ENCODE peak calls at places on chromosomes 12 and 14, in ten cellular contexts. M is T follicular helper cell; Y is tibial nerve; N is islet precursor cell; P is fibroblast of the conjunctiva; E is stimulated activated CD4-positive, alpha-beta T cell treated with anti-CD3 and anti-CD28 coated beads, Interleukin-4, amount 100 ng/mL, for 1 hour; O is CD8-positive, alpha-beta memory T cell; G is testis; F is NCI-H524 treated with DMSO at 0.1 percent for 48 hours; B is activated CD4-positive, alpha-beta T cell treated with anti-CD3 and anti-CD28 coated beads for 36 hours. K is an unnamed sample.

GRCh38 chr12:82425241-82425640 is 66.9 kb downstream of the METTL25 start:
- DNase-seq in N (no peak), E (no peak), M (no peak), F (no peak), P (no peak), G (no peak), Y (no peak), O (no peak), B (no peak), K (no peak)

GRCh38 chr12:98951401-98951800 is 306.3 kb downstream of the APAF1 start:
- DNase-seq in Y (no peak), G (no peak), M (no peak), O (no peak), B (no peak), P (no peak), N (no peak), E (no peak), F (no peak), K (no peak)

GRCh38 chr14:85987292-85987691 is 457.3 kb downstream of the FLRT2 start:
- DNase-seq in B (no peak), N (no peak), M (no peak), F (no peak), G (no peak), O (no peak), Y (no peak), E (no peak), P (no peak), K (no peak)

GRCh38 chr14:55426881-55427280 is 13.5 kb downstream of the TBPL2 start:
- DNase-seq in G (no peak), M (no peak), B (no peak), P (no peak), Y (no peak), O (no peak), N (no peak), F (no peak), E (no peak), K (no peak)

GRCh38 chr12:12229556-12230092 is 37.2 kb downstream of the LRP6 start:
- DNase-seq in E (no peak), F (no peak), B (no peak), O (no peak), Y (no peak), P (peak), N (no peak), M (no peak), G (no peak), K (no peak)

GRCh38 chr12:42976122-42976521 is 386.6 kb upstream of the PRICKLE1 start:
- DNase-seq in P (no peak), B (no peak), M (no peak), Y (no peak), G (no peak), F (no peak), E (no peak), O (no peak), N (no peak), K (no peak)

GRCh38 chr14:85991156-85991555 is 461.2 kb downstream of the FLRT2 start:
- DNase-seq in E (no peak), Y (no peak), M (no peak), O (no peak), B (no peak), G (no peak), P (peak), N (no peak), F (no peak), K (no peak)

GRCh38 chr14:95365401-95365800 is 45.7 kb upstream of the CLMN start:
- DNase-seq in O (no peak), E (no peak), N (no peak), Y (no peak), P (peak), B (no peak), M (no peak), F (no peak), G (no peak), K (no peak)

GRCh38 chr12:109781668-109782321 is 51.4 kb downstream of the TRPV4 start:
- DNase-seq in B (no peak), Y (no peak), E (no peak), G (no peak), N (no peak), F (no peak), M (no peak), O (no peak), P (no peak), K (no peak)

GRCh38 chr14:81435578-81436295 is 35.6 kb upstream of the STON2 start:
- DNase-seq in N (peak), F (peak), B (peak), Y (no peak), E (peak), G (peak), M (no peak), O (no peak), P (peak), K (peak)

GRCh38 chr14:78196323-78196722 is 26.1 kb downstream of the NRXN3 start:
- DNase-seq in M (no peak), G (no peak), B (no peak), N (no peak), F (no peak), E (no peak), P (no peak), O (no peak), Y (no peak), K (no peak)

GRCh38 chr14:54730156-54730961 is 163.4 kb downstream of the SAMD4A start:
- DNase-seq in N (no peak), M (no peak), Y (no peak), E (no peak), P (peak), G (no peak), B (peak), F (no peak), O (no peak), K (no peak)

GRCh38 chr12:88420460-88420859 is 159.8 kb downstream of the KITLG start:
- DNase-seq in N (no peak), O (no peak), B (no peak), F (no peak), P (peak), E (no peak), G (no peak), Y (no peak), M (no peak), K (peak)

GRCh38 chr12:80469681-80470080 is 25.6 kb downstream of the PTPRQ start:
- DNase-seq in Y (no peak), O (no peak), G (no peak), M (no peak), P (no peak), E (no peak), N (no peak), B (no peak), F (no peak), K (no peak)

GRCh38 chr12:12533238-12533829 is 29.3 kb downstream of the DUSP16 start:
- DNase-seq in Y (no peak), O (no peak), E (no peak), M (no peak), G (peak), F (no peak), B (no peak), P (no peak), N (peak), K (no peak)

GRCh38 chr12:47271800-47272230 is 192.1 kb upstream of the AMIGO2 start:
- DNase-seq in F (no peak), Y (no peak), E (no peak), B (no peak), N (no peak), G (no peak), O (no peak), P (no peak), M (no peak), K (no peak)

GRCh38 chr12:19044877-19045276 is 84.7 kb upstream of the PLEKHA5 start:
- DNase-seq in Y (no peak), B (no peak), P (no peak), O (no peak), N (no peak), M (no peak), F (no peak), E (no peak), G (no peak), K (no peak)

GRCh38 chr12:109115404-109115757 is 1.0 kb upstream of the ACACB start:
- DNase-seq in P (no peak), N (no peak), B (no peak), F (no peak), M (no peak), E (no peak), O (no peak), G (no peak), Y (no peak), K (no peak)

GRCh38 chr12:66062280-66062605 is 68.3 kb downstream of the LLPH start:
- DNase-seq in F (no peak), O (no peak), N (no peak), B (no peak), G (no peak), P (no peak), E (no peak), Y (no peak), M (no peak), K (no peak)

GRCh38 chr14:102746568-102747438 is 30.4 kb upstream of the TRAF3 start:
- DNase-seq in Y (no peak), F (no peak), M (no peak), B (no peak), P (no peak), N (peak), O (no peak), G (no peak), E (no peak), K (no peak)